ENCODE peak calls at places on chromosome 15, in eight cellular contexts. Y, L, O, X, S, F, Z and Q are unnamed samples.

GRCh38 chr15:60477991-60478632 is 830 bp downstream of the ICE2 start:
- DNase-seq in Y (no peak), L (peak), O (peak), X (peak), S (no peak), F (no peak), Z (peak), Q (peak)

GRCh38 chr15:51878446-51879386 is 49.3 kb downstream of the TMOD3 start:
- DNase-seq in Y (no peak), L (peak), O (peak), X (peak), S (no peak), F (no peak), Z (peak), Q (no peak)

GRCh38 chr15:82656641-82657266 is 9.6 kb upstream of the CPEB1 start:
- DNase-seq in Y (no peak), L (no peak), O (no peak), X (no peak), S (no peak), F (no peak), Z (no peak), Q (peak)

GRCh38 chr15:35750051-35750450 is 204.1 kb upstream of the DPH6 start:
- DNase-seq in Y (no peak), L (no peak), O (no peak), X (no peak), S (no peak), F (no peak), Z (no peak), Q (no peak)

GRCh38 chr15:79562538-79563298 is 130.6 kb downstream of the MINAR1 start:
- DNase-seq in Y (no peak), L (no peak), O (no peak), X (no peak), S (no peak), F (no peak), Z (no peak), Q (no peak)

GRCh38 chr15:44792715-44793114 is 56.4 kb downstream of the TRIM69 start:
- DNase-seq in Y (no peak), L (no peak), O (no peak), X (no peak), S (no peak), F (no peak), Z (no peak), Q (no peak)

GRCh38 chr15:61657461-61657860 is 402.8 kb downstream of the VPS13C start:
- DNase-seq in Y (no peak), L (no peak), O (no peak), X (no peak), S (no peak), F (no peak), Z (no peak), Q (no peak)

GRCh38 chr15:90633361-90633760 is 83.8 kb upstream of the BLM start:
- DNase-seq in Y (no peak), L (no peak), O (no peak), X (no peak), S (no peak), F (no peak), Z (no peak), Q (no peak)

GRCh38 chr15:28935316-28935715 is 49.5 kb downstream of the APBA2 start:
- DNase-seq in Y (peak), L (no peak), O (no peak), X (no peak), S (no peak), F (no peak), Z (peak), Q (no peak)

GRCh38 chr15:100786901-100787566 is 92.6 kb upstream of the ALDH1A3 start:
- DNase-seq in Y (no peak), L (no peak), O (no peak), X (no peak), S (peak), F (no peak), Z (no peak), Q (no peak)

GRCh38 chr15:75712668-75713337 is at the start of gene CSPG4:
- DNase-seq in Y (no peak), L (peak), O (no peak), X (peak), S (peak), F (no peak), Z (peak), Q (peak)

GRCh38 chr15:76346666-76347506 is 10.3 kb downstream of the ISL2 start:
- DNase-seq in Y (no peak), L (no peak), O (no peak), X (peak), S (no peak), F (no peak), Z (peak), Q (peak)

GRCh38 chr15:98441599-98441998 is 206.7 kb upstream of the IGF1R start:
- DNase-seq in Y (no peak), L (no peak), O (no peak), X (no peak), S (no peak), F (no peak), Z (no peak), Q (no peak)

GRCh38 chr15:83436513-83437158 is 10.5 kb upstream of the SH3GL3 start:
- DNase-seq in Y (no peak), L (peak), O (no peak), X (peak), S (no peak), F (no peak), Z (peak), Q (peak)

GRCh38 chr15:78448441-78449219 is 10.6 kb downstream of the IREB2 start:
- DNase-seq in Y (no peak), L (no peak), O (no peak), X (no peak), S (no peak), F (no peak), Z (no peak), Q (no peak)

GRCh38 chr15:85003593-85004312 is 22.1 kb downstream of the PDE8A start:
- DNase-seq in Y (no peak), L (no peak), O (no peak), X (no peak), S (no peak), F (no peak), Z (no peak), Q (no peak)

GRCh38 chr15:40872791-40873526 is 1.1 kb downstream of the RHOV start:
- DNase-seq in Y (no peak), L (no peak), O (no peak), X (no peak), S (no peak), F (no peak), Z (no peak), Q (no peak)

GRCh38 chr15:43828061-43828657 is 1.4 kb downstream of the WDR76 start:
- DNase-seq in Y (no peak), L (no peak), O (no peak), X (no peak), S (no peak), F (no peak), Z (peak), Q (peak)

GRCh38 chr15:75531041-75531450 is 48.1 kb downstream of the PTPN9 start:
- DNase-seq in Y (no peak), L (no peak), O (no peak), X (no peak), S (no peak), F (no peak), Z (peak), Q (peak)

GRCh38 chr15:101372960-101373525 is 78.0 kb upstream of the SNRPA1 start:
- DNase-seq in Y (no peak), L (no peak), O (no peak), X (no peak), S (no peak), F (no peak), Z (no peak), Q (no peak)

GRCh38 chr15:76837474-76837873 is 67.7 kb downstream of the SCAPER start:
- DNase-seq in Y (no peak), L (no peak), O (no peak), X (no peak), S (no peak), F (no peak), Z (no peak), Q (no peak)

GRCh38 chr15:77507151-77507847 is 86.6 kb downstream of the HMG20A start:
- DNase-seq in Y (no peak), L (no peak), O (no peak), X (no peak), S (no peak), F (no peak), Z (peak), Q (peak)

GRCh38 chr15:76196286-76196948 is 114.9 kb downstream of the ETFA start:
- DNase-seq in Y (no peak), L (peak), O (peak), X (peak), S (no peak), F (no peak), Z (peak), Q (peak)

GRCh38 chr15:79402136-79402535 is 30.0 kb upstream of the MINAR1 start:
- DNase-seq in Y (no peak), L (no peak), O (no peak), X (no peak), S (no peak), F (no peak), Z (no peak), Q (no peak)

GRCh38 chr15:70064441-70064840 is 33.3 kb downstream of the TLE3 start:
- DNase-seq in Y (no peak), L (no peak), O (no peak), X (no peak), S (no peak), F (no peak), Z (no peak), Q (no peak)

GRCh38 chr15:81098884-81099601 is 35.0 kb upstream of the CFAP161 start:
- DNase-seq in Y (no peak), L (peak), O (no peak), X (no peak), S (no peak), F (no peak), Z (peak), Q (no peak)

GRCh38 chr15:56339594-56339993 is 25.6 kb upstream of the TEX9 start:
- DNase-seq in Y (no peak), L (no peak), O (no peak), X (no peak), S (no peak), F (no peak), Z (peak), Q (no peak)